ENCODE peak calls at places on chromosomes 5 and 9, in six cellular contexts. X, S, U, O, B and A are unnamed samples.
A peak's percentile ranks its signal among the peaks of the same experiment; 100 is the strongest.

GRCh38 chr5:151886741-151887261 is 37.9 kb downstream of the GLRA1 start:
- DNase-seq in X (no peak), B (no peak), U (no peak), O (no peak), S (no peak), A (no peak)

GRCh38 chr5:3590967-3591900 is 4.4 kb upstream of the IRX1 start:
- DNase-seq in S (no peak), X (no peak), B (no peak), U (no peak), O (no peak), A (no peak)

GRCh38 chr5:81354093-81354492 is 39.8 kb downstream of the ACOT12 start:
- DNase-seq in S (no peak), X (no peak), U (no peak), B (no peak), O (no peak), A (no peak)

GRCh38 chr5:24272735-24273134 is 372.0 kb downstream of the CDH10 start:
- DNase-seq in O (no peak), B (no peak), S (no peak), X (no peak), U (no peak), A (no peak)

GRCh38 chr5:15620501-15620900 is 120.5 kb downstream of the FBXL7 start:
- DNase-seq in O (peak; percentile 68), X (no peak), S (no peak), B (no peak), U (no peak), A (no peak)

GRCh38 chr5:176560364-176560763 is 11.2 kb downstream of the CDHR2 start:
- DNase-seq in U (no peak), O (no peak), S (no peak), X (no peak), B (no peak), A (no peak)

GRCh38 chr9:103990311-103990710 is 103.8 kb upstream of the SMC2 start:
- DNase-seq in U (no peak), S (no peak), X (no peak), O (no peak), B (no peak), A (no peak)

GRCh38 chr5:132480546-132481242 is 9.9 kb downstream of the IRF1 start:
- DNase-seq in B (no peak), X (no peak), U (no peak), S (no peak), O (no peak), A (no peak)

GRCh38 chr9:71675129-71675856 is 93.0 kb downstream of the CEMIP2 start:
- DNase-seq in O (no peak), X (no peak), S (no peak), U (no peak), B (no peak), A (no peak)

GRCh38 chr5:95317085-95317484 is 32.2 kb upstream of the MCTP1 start:
- DNase-seq in S (no peak), B (no peak), X (no peak), U (no peak), O (no peak), A (no peak)

GRCh38 chr5:113505181-113505580 is 8.3 kb upstream of the YTHDC2 start:
- DNase-seq in X (no peak), U (no peak), O (peak; percentile 49), B (no peak), S (no peak), A (no peak)